ENCODE peak calls at places on chromosomes 7 and 10, in six cellular contexts. R, I, M, T, Z and L are unnamed samples.

GRCh38 chr10:128150045-128150493 is 23.8 kb upstream of the MKI67 start:
- DNase-seq in R (no peak), I (peak), M (peak), T (peak), Z (peak), L (no peak)

GRCh38 chr10:58740620-58741369 is 228.1 kb downstream of the BICC1 start:
- DNase-seq in R (no peak), I (no peak), M (no peak), T (no peak), Z (no peak), L (no peak)

GRCh38 chr7:157568785-157569584 is 232.2 kb downstream of the DNAJB6 start:
- DNase-seq in R (no peak), I (no peak), M (peak), T (peak), Z (no peak), L (no peak)

GRCh38 chr7:57305192-57305748 is 144.7 kb upstream of the ZNF716 start:
- DNase-seq in R (no peak), I (no peak), M (no peak), T (no peak), Z (no peak), L (no peak)

GRCh38 chr10:116826803-116827202 is 22.5 kb upstream of the ENO4 start:
- DNase-seq in R (no peak), I (no peak), M (no peak), T (no peak), Z (no peak), L (no peak)

GRCh38 chr7:129166745-129167144 is 21.7 kb upstream of the SMO start:
- DNase-seq in R (no peak), I (no peak), M (no peak), T (no peak), Z (no peak), L (no peak)

GRCh38 chr7:158650821-158651225 is 53.8 kb downstream of the NCAPG2 start:
- DNase-seq in R (no peak), I (no peak), M (no peak), T (peak), Z (no peak), L (no peak)

GRCh38 chr7:39650676-39651075 is 27.3 kb downstream of the RALA start:
- DNase-seq in R (no peak), I (no peak), M (no peak), T (peak), Z (no peak), L (no peak)

GRCh38 chr10:24744966-24745365 is 21.3 kb upstream of the ARHGAP21 start:
- DNase-seq in R (no peak), I (no peak), M (no peak), T (no peak), Z (no peak), L (no peak)

GRCh38 chr10:44024351-44025116 is 360.4 kb downstream of the CXCL12 start:
- DNase-seq in R (no peak), I (no peak), M (no peak), T (no peak), Z (no peak), L (no peak)

GRCh38 chr10:78706256-78706655 is 362.5 kb upstream of the ZMIZ1 start:
- DNase-seq in R (no peak), I (no peak), M (no peak), T (no peak), Z (no peak), L (no peak)

GRCh38 chr7:138460176-138460648 is at the start of gene TRIM24:
- DNase-seq in R (no peak), I (peak), M (peak), T (no peak), Z (peak), L (no peak)

GRCh38 chr7:29040570-29040906 is 82.4 kb upstream of the TRIL start:
- DNase-seq in R (no peak), I (no peak), M (no peak), T (peak), Z (no peak), L (no peak)

GRCh38 chr7:105734233-105734632 is 142.2 kb downstream of the ATXN7L1 start:
- DNase-seq in R (no peak), I (no peak), M (no peak), T (peak), Z (no peak), L (no peak)

GRCh38 chr7:40380111-40380510 is 245.3 kb downstream of the SUGCT start:
- DNase-seq in R (no peak), I (no peak), M (no peak), T (no peak), Z (no peak), L (no peak)

GRCh38 chr7:42236266-42237161 is 495 bp downstream of the GLI3 start:
- DNase-seq in R (no peak), I (peak), M (no peak), T (peak), Z (no peak), L (no peak)

GRCh38 chr10:114624422-114624821 is 33.7 kb downstream of the ABLIM1 start:
- DNase-seq in R (no peak), I (no peak), M (no peak), T (no peak), Z (no peak), L (no peak)

GRCh38 chr10:106931159-106931852 is 233.2 kb downstream of the SORCS1 start:
- DNase-seq in R (no peak), I (no peak), M (no peak), T (no peak), Z (no peak), L (no peak)

GRCh38 chr10:5293691-5294550 is 70.8 kb upstream of the UCN3 start:
- DNase-seq in R (peak), I (no peak), M (peak), T (peak), Z (peak), L (no peak)

GRCh38 chr7:95404316-95404715 is 8.1 kb upstream of the PON3 start:
- DNase-seq in R (no peak), I (no peak), M (no peak), T (no peak), Z (no peak), L (no peak)

GRCh38 chr10:17616403-17617030 is 657 bp downstream of the HACD1 start:
- DNase-seq in R (no peak), I (peak), M (peak), T (peak), Z (no peak), L (peak)

GRCh38 chr10:3251172-3251571 is 78.6 kb upstream of the PITRM1 start:
- DNase-seq in R (no peak), I (no peak), M (no peak), T (no peak), Z (no peak), L (no peak)

GRCh38 chr10:60708666-60709065 is 69.6 kb upstream of the CDK1 start:
- DNase-seq in R (no peak), I (no peak), M (no peak), T (no peak), Z (no peak), L (no peak)